ENCODE peak calls at places on chromosomes 12 and 14, in ten cellular contexts. One of them, this sample, is unnamed.

GRCh38 chr12:74641262-74641661 is 103.6 kb downstream of the ATXN7L3B start:
- DNase-seq in body of pancreas: no peak
- DNase-seq in aorta: no peak
- DNase-seq in germinal center: no peak
- DNase-seq in AG10803: no peak
- DNase-seq in left cardiac atrium: no peak
- DNase-seq in amniotic stem cell: no peak
- DNase-seq in stimulated activated effector memory CD8-positive, alpha-beta T cell treated with anti-CD3 and anti-CD28 coated beads, Interleukin-12 subunit alpha, Interleukin-12 subunit beta, amount 100 ng/mL, for 72 hours: no peak
- DNase-seq in stimulated activated CD4-positive, alpha-beta T cell treated with anti-CD3 and anti-CD28 coated beads, Interleukin-2, amount 100 ng/mL, for 24 hours: no peak
- DNase-seq in SW 1271: no peak
- DNase-seq in this sample: no peak

GRCh38 chr12:123431951-123432886 is 4.3 kb downstream of the RILPL2 start:
- DNase-seq in body of pancreas: no peak
- DNase-seq in aorta: no peak
- DNase-seq in germinal center: no peak
- DNase-seq in AG10803: peak
- DNase-seq in left cardiac atrium: no peak
- DNase-seq in amniotic stem cell: no peak
- DNase-seq in stimulated activated effector memory CD8-positive, alpha-beta T cell treated with anti-CD3 and anti-CD28 coated beads, Interleukin-12 subunit alpha, Interleukin-12 subunit beta, amount 100 ng/mL, for 72 hours: peak
- DNase-seq in stimulated activated CD4-positive, alpha-beta T cell treated with anti-CD3 and anti-CD28 coated beads, Interleukin-2, amount 100 ng/mL, for 24 hours: peak
- DNase-seq in SW 1271: no peak
- DNase-seq in this sample: no peak

GRCh38 chr14:54343276-54344121 is 53.3 kb upstream of the CDKN3 start:
- DNase-seq in body of pancreas: no peak
- DNase-seq in aorta: no peak
- DNase-seq in germinal center: no peak
- DNase-seq in AG10803: no peak
- DNase-seq in left cardiac atrium: no peak
- DNase-seq in amniotic stem cell: no peak
- DNase-seq in stimulated activated effector memory CD8-positive, alpha-beta T cell treated with anti-CD3 and anti-CD28 coated beads, Interleukin-12 subunit alpha, Interleukin-12 subunit beta, amount 100 ng/mL, for 72 hours: no peak
- DNase-seq in stimulated activated CD4-positive, alpha-beta T cell treated with anti-CD3 and anti-CD28 coated beads, Interleukin-2, amount 100 ng/mL, for 24 hours: no peak
- DNase-seq in SW 1271: no peak
- DNase-seq in this sample: no peak

GRCh38 chr12:94305293-94305957 is 154.2 kb downstream of the CEP83 start:
- DNase-seq in body of pancreas: no peak
- DNase-seq in aorta: no peak
- DNase-seq in germinal center: no peak
- DNase-seq in AG10803: peak
- DNase-seq in left cardiac atrium: no peak
- DNase-seq in amniotic stem cell: no peak
- DNase-seq in stimulated activated effector memory CD8-positive, alpha-beta T cell treated with anti-CD3 and anti-CD28 coated beads, Interleukin-12 subunit alpha, Interleukin-12 subunit beta, amount 100 ng/mL, for 72 hours: peak
- DNase-seq in stimulated activated CD4-positive, alpha-beta T cell treated with anti-CD3 and anti-CD28 coated beads, Interleukin-2, amount 100 ng/mL, for 24 hours: peak
- DNase-seq in SW 1271: no peak
- DNase-seq in this sample: no peak

GRCh38 chr14:72608391-72609204 is 285.3 kb downstream of the DPF3 start:
- DNase-seq in body of pancreas: no peak
- DNase-seq in aorta: no peak
- DNase-seq in germinal center: no peak
- DNase-seq in AG10803: peak
- DNase-seq in left cardiac atrium: no peak
- DNase-seq in amniotic stem cell: peak
- DNase-seq in stimulated activated effector memory CD8-positive, alpha-beta T cell treated with anti-CD3 and anti-CD28 coated beads, Interleukin-12 subunit alpha, Interleukin-12 subunit beta, amount 100 ng/mL, for 72 hours: no peak
- DNase-seq in stimulated activated CD4-positive, alpha-beta T cell treated with anti-CD3 and anti-CD28 coated beads, Interleukin-2, amount 100 ng/mL, for 24 hours: peak
- DNase-seq in SW 1271: peak
- DNase-seq in this sample: no peak

GRCh38 chr12:107236824-107237467 is 143.6 kb upstream of the CRY1 start:
- DNase-seq in body of pancreas: no peak
- DNase-seq in aorta: no peak
- DNase-seq in germinal center: no peak
- DNase-seq in AG10803: peak
- DNase-seq in left cardiac atrium: no peak
- DNase-seq in amniotic stem cell: no peak
- DNase-seq in stimulated activated effector memory CD8-positive, alpha-beta T cell treated with anti-CD3 and anti-CD28 coated beads, Interleukin-12 subunit alpha, Interleukin-12 subunit beta, amount 100 ng/mL, for 72 hours: no peak
- DNase-seq in stimulated activated CD4-positive, alpha-beta T cell treated with anti-CD3 and anti-CD28 coated beads, Interleukin-2, amount 100 ng/mL, for 24 hours: no peak
- DNase-seq in SW 1271: no peak
- DNase-seq in this sample: no peak

GRCh38 chr12:20493924-20494323 is 125.6 kb downstream of the PDE3A start:
- DNase-seq in body of pancreas: no peak
- DNase-seq in aorta: no peak
- DNase-seq in germinal center: no peak
- DNase-seq in AG10803: no peak
- DNase-seq in left cardiac atrium: no peak
- DNase-seq in amniotic stem cell: no peak
- DNase-seq in stimulated activated effector memory CD8-positive, alpha-beta T cell treated with anti-CD3 and anti-CD28 coated beads, Interleukin-12 subunit alpha, Interleukin-12 subunit beta, amount 100 ng/mL, for 72 hours: no peak
- DNase-seq in stimulated activated CD4-positive, alpha-beta T cell treated with anti-CD3 and anti-CD28 coated beads, Interleukin-2, amount 100 ng/mL, for 24 hours: no peak
- DNase-seq in SW 1271: no peak
- DNase-seq in this sample: no peak

GRCh38 chr12:110349521-110350151 is 53.9 kb downstream of the ANAPC7 start:
- DNase-seq in body of pancreas: no peak
- DNase-seq in aorta: peak
- DNase-seq in germinal center: no peak
- DNase-seq in AG10803: no peak
- DNase-seq in left cardiac atrium: no peak
- DNase-seq in amniotic stem cell: no peak
- DNase-seq in stimulated activated effector memory CD8-positive, alpha-beta T cell treated with anti-CD3 and anti-CD28 coated beads, Interleukin-12 subunit alpha, Interleukin-12 subunit beta, amount 100 ng/mL, for 72 hours: no peak
- DNase-seq in stimulated activated CD4-positive, alpha-beta T cell treated with anti-CD3 and anti-CD28 coated beads, Interleukin-2, amount 100 ng/mL, for 24 hours: peak
- DNase-seq in SW 1271: no peak
- DNase-seq in this sample: no peak

GRCh38 chr14:105528197-105528858 is 1.9 kb downstream of the TMEM121 start:
- DNase-seq in body of pancreas: peak
- DNase-seq in aorta: peak
- DNase-seq in germinal center: peak
- DNase-seq in AG10803: peak
- DNase-seq in left cardiac atrium: peak
- DNase-seq in amniotic stem cell: no peak
- DNase-seq in stimulated activated effector memory CD8-positive, alpha-beta T cell treated with anti-CD3 and anti-CD28 coated beads, Interleukin-12 subunit alpha, Interleukin-12 subunit beta, amount 100 ng/mL, for 72 hours: peak
- DNase-seq in stimulated activated CD4-positive, alpha-beta T cell treated with anti-CD3 and anti-CD28 coated beads, Interleukin-2, amount 100 ng/mL, for 24 hours: peak
- DNase-seq in SW 1271: peak
- DNase-seq in this sample: peak

GRCh38 chr12:26003065-26003464 is 44.6 kb downstream of the RASSF8 start:
- DNase-seq in body of pancreas: no peak
- DNase-seq in aorta: no peak
- DNase-seq in germinal center: no peak
- DNase-seq in AG10803: no peak
- DNase-seq in left cardiac atrium: no peak
- DNase-seq in amniotic stem cell: no peak
- DNase-seq in stimulated activated effector memory CD8-positive, alpha-beta T cell treated with anti-CD3 and anti-CD28 coated beads, Interleukin-12 subunit alpha, Interleukin-12 subunit beta, amount 100 ng/mL, for 72 hours: no peak
- DNase-seq in stimulated activated CD4-positive, alpha-beta T cell treated with anti-CD3 and anti-CD28 coated beads, Interleukin-2, amount 100 ng/mL, for 24 hours: no peak
- DNase-seq in SW 1271: no peak
- DNase-seq in this sample: no peak

GRCh38 chr14:55383541-55384140 is 28.0 kb downstream of the ATG14 start:
- DNase-seq in body of pancreas: no peak
- DNase-seq in aorta: no peak
- DNase-seq in germinal center: no peak
- DNase-seq in AG10803: no peak
- DNase-seq in left cardiac atrium: no peak
- DNase-seq in amniotic stem cell: no peak
- DNase-seq in stimulated activated effector memory CD8-positive, alpha-beta T cell treated with anti-CD3 and anti-CD28 coated beads, Interleukin-12 subunit alpha, Interleukin-12 subunit beta, amount 100 ng/mL, for 72 hours: no peak
- DNase-seq in stimulated activated CD4-positive, alpha-beta T cell treated with anti-CD3 and anti-CD28 coated beads, Interleukin-2, amount 100 ng/mL, for 24 hours: no peak
- DNase-seq in SW 1271: no peak
- DNase-seq in this sample: no peak

GRCh38 chr12:52007158-52007921 is 594 bp downstream of the TAMALIN start:
- DNase-seq in body of pancreas: no peak
- DNase-seq in aorta: peak
- DNase-seq in germinal center: peak
- DNase-seq in AG10803: peak
- DNase-seq in left cardiac atrium: peak
- DNase-seq in amniotic stem cell: no peak
- DNase-seq in stimulated activated effector memory CD8-positive, alpha-beta T cell treated with anti-CD3 and anti-CD28 coated beads, Interleukin-12 subunit alpha, Interleukin-12 subunit beta, amount 100 ng/mL, for 72 hours: peak
- DNase-seq in stimulated activated CD4-positive, alpha-beta T cell treated with anti-CD3 and anti-CD28 coated beads, Interleukin-2, amount 100 ng/mL, for 24 hours: peak
- DNase-seq in SW 1271: no peak
- DNase-seq in this sample: peak

GRCh38 chr12:56999456-56999855 is 6.9 kb downstream of the ZBTB39 start:
- DNase-seq in body of pancreas: no peak
- DNase-seq in aorta: no peak
- DNase-seq in germinal center: no peak
- DNase-seq in AG10803: no peak
- DNase-seq in left cardiac atrium: no peak
- DNase-seq in amniotic stem cell: no peak
- DNase-seq in stimulated activated effector memory CD8-positive, alpha-beta T cell treated with anti-CD3 and anti-CD28 coated beads, Interleukin-12 subunit alpha, Interleukin-12 subunit beta, amount 100 ng/mL, for 72 hours: no peak
- DNase-seq in stimulated activated CD4-positive, alpha-beta T cell treated with anti-CD3 and anti-CD28 coated beads, Interleukin-2, amount 100 ng/mL, for 24 hours: no peak
- DNase-seq in SW 1271: no peak
- DNase-seq in this sample: no peak

GRCh38 chr12:75816892-75817291 is 214.7 kb downstream of the PHLDA1 start:
- DNase-seq in body of pancreas: no peak
- DNase-seq in aorta: no peak
- DNase-seq in germinal center: no peak
- DNase-seq in AG10803: peak
- DNase-seq in left cardiac atrium: no peak
- DNase-seq in amniotic stem cell: no peak
- DNase-seq in stimulated activated effector memory CD8-positive, alpha-beta T cell treated with anti-CD3 and anti-CD28 coated beads, Interleukin-12 subunit alpha, Interleukin-12 subunit beta, amount 100 ng/mL, for 72 hours: no peak
- DNase-seq in stimulated activated CD4-positive, alpha-beta T cell treated with anti-CD3 and anti-CD28 coated beads, Interleukin-2, amount 100 ng/mL, for 24 hours: no peak
- DNase-seq in SW 1271: peak
- DNase-seq in this sample: no peak

GRCh38 chr12:116559080-116559329 is 176 bp upstream of the MAP1LC3B2 start:
- DNase-seq in body of pancreas: no peak
- DNase-seq in aorta: no peak
- DNase-seq in germinal center: peak
- DNase-seq in AG10803: no peak
- DNase-seq in left cardiac atrium: no peak
- DNase-seq in amniotic stem cell: no peak
- DNase-seq in stimulated activated effector memory CD8-positive, alpha-beta T cell treated with anti-CD3 and anti-CD28 coated beads, Interleukin-12 subunit alpha, Interleukin-12 subunit beta, amount 100 ng/mL, for 72 hours: no peak
- DNase-seq in stimulated activated CD4-positive, alpha-beta T cell treated with anti-CD3 and anti-CD28 coated beads, Interleukin-2, amount 100 ng/mL, for 24 hours: peak
- DNase-seq in SW 1271: no peak
- DNase-seq in this sample: no peak

GRCh38 chr14:51293149-51293925 is 53.3 kb downstream of the TMX1 start:
- DNase-seq in body of pancreas: peak
- DNase-seq in aorta: no peak
- DNase-seq in germinal center: no peak
- DNase-seq in AG10803: peak
- DNase-seq in left cardiac atrium: peak
- DNase-seq in amniotic stem cell: no peak
- DNase-seq in stimulated activated effector memory CD8-positive, alpha-beta T cell treated with anti-CD3 and anti-CD28 coated beads, Interleukin-12 subunit alpha, Interleukin-12 subunit beta, amount 100 ng/mL, for 72 hours: no peak
- DNase-seq in stimulated activated CD4-positive, alpha-beta T cell treated with anti-CD3 and anti-CD28 coated beads, Interleukin-2, amount 100 ng/mL, for 24 hours: no peak
- DNase-seq in SW 1271: no peak
- DNase-seq in this sample: peak

GRCh38 chr14:73612339-73613045 is at the start of gene ACOT6:
- DNase-seq in body of pancreas: peak
- DNase-seq in aorta: peak
- DNase-seq in germinal center: peak
- DNase-seq in AG10803: peak
- DNase-seq in left cardiac atrium: peak
- DNase-seq in amniotic stem cell: peak
- DNase-seq in stimulated activated effector memory CD8-positive, alpha-beta T cell treated with anti-CD3 and anti-CD28 coated beads, Interleukin-12 subunit alpha, Interleukin-12 subunit beta, amount 100 ng/mL, for 72 hours: peak
- DNase-seq in stimulated activated CD4-positive, alpha-beta T cell treated with anti-CD3 and anti-CD28 coated beads, Interleukin-2, amount 100 ng/mL, for 24 hours: peak
- DNase-seq in SW 1271: peak
- DNase-seq in this sample: peak

GRCh38 chr12:92570056-92570753 is 132.6 kb upstream of the PLEKHG7 start:
- DNase-seq in body of pancreas: peak
- DNase-seq in aorta: no peak
- DNase-seq in germinal center: peak
- DNase-seq in AG10803: peak
- DNase-seq in left cardiac atrium: peak
- DNase-seq in amniotic stem cell: no peak
- DNase-seq in stimulated activated effector memory CD8-positive, alpha-beta T cell treated with anti-CD3 and anti-CD28 coated beads, Interleukin-12 subunit alpha, Interleukin-12 subunit beta, amount 100 ng/mL, for 72 hours: peak
- DNase-seq in stimulated activated CD4-positive, alpha-beta T cell treated with anti-CD3 and anti-CD28 coated beads, Interleukin-2, amount 100 ng/mL, for 24 hours: peak
- DNase-seq in SW 1271: peak
- DNase-seq in this sample: no peak

GRCh38 chr12:85814116-85814515 is 22.1 kb downstream of the RASSF9 start:
- DNase-seq in body of pancreas: no peak
- DNase-seq in aorta: no peak
- DNase-seq in germinal center: no peak
- DNase-seq in AG10803: no peak
- DNase-seq in left cardiac atrium: no peak
- DNase-seq in amniotic stem cell: no peak
- DNase-seq in stimulated activated effector memory CD8-positive, alpha-beta T cell treated with anti-CD3 and anti-CD28 coated beads, Interleukin-12 subunit alpha, Interleukin-12 subunit beta, amount 100 ng/mL, for 72 hours: no peak
- DNase-seq in stimulated activated CD4-positive, alpha-beta T cell treated with anti-CD3 and anti-CD28 coated beads, Interleukin-2, amount 100 ng/mL, for 24 hours: no peak
- DNase-seq in SW 1271: no peak
- DNase-seq in this sample: no peak

GRCh38 chr12:10968765-10969456 is 17.8 kb downstream of the TAS2R50 start:
- DNase-seq in body of pancreas: peak
- DNase-seq in aorta: peak
- DNase-seq in germinal center: no peak
- DNase-seq in AG10803: peak
- DNase-seq in left cardiac atrium: peak
- DNase-seq in amniotic stem cell: no peak
- DNase-seq in stimulated activated effector memory CD8-positive, alpha-beta T cell treated with anti-CD3 and anti-CD28 coated beads, Interleukin-12 subunit alpha, Interleukin-12 subunit beta, amount 100 ng/mL, for 72 hours: no peak
- DNase-seq in stimulated activated CD4-positive, alpha-beta T cell treated with anti-CD3 and anti-CD28 coated beads, Interleukin-2, amount 100 ng/mL, for 24 hours: no peak
- DNase-seq in SW 1271: peak
- DNase-seq in this sample: peak

GRCh38 chr12:13208533-13209278 is 12.2 kb downstream of the EMP1 start:
- DNase-seq in body of pancreas: no peak
- DNase-seq in aorta: no peak
- DNase-seq in germinal center: no peak
- DNase-seq in AG10803: no peak
- DNase-seq in left cardiac atrium: no peak
- DNase-seq in amniotic stem cell: no peak
- DNase-seq in stimulated activated effector memory CD8-positive, alpha-beta T cell treated with anti-CD3 and anti-CD28 coated beads, Interleukin-12 subunit alpha, Interleukin-12 subunit beta, amount 100 ng/mL, for 72 hours: no peak
- DNase-seq in stimulated activated CD4-positive, alpha-beta T cell treated with anti-CD3 and anti-CD28 coated beads, Interleukin-2, amount 100 ng/mL, for 24 hours: no peak
- DNase-seq in SW 1271: peak
- DNase-seq in this sample: no peak

GRCh38 chr12:42854208-42854607 is 264.7 kb upstream of the PRICKLE1 start:
- DNase-seq in body of pancreas: no peak
- DNase-seq in aorta: no peak
- DNase-seq in germinal center: no peak
- DNase-seq in AG10803: no peak
- DNase-seq in left cardiac atrium: no peak
- DNase-seq in amniotic stem cell: no peak
- DNase-seq in stimulated activated effector memory CD8-positive, alpha-beta T cell treated with anti-CD3 and anti-CD28 coated beads, Interleukin-12 subunit alpha, Interleukin-12 subunit beta, amount 100 ng/mL, for 72 hours: no peak
- DNase-seq in stimulated activated CD4-positive, alpha-beta T cell treated with anti-CD3 and anti-CD28 coated beads, Interleukin-2, amount 100 ng/mL, for 24 hours: no peak
- DNase-seq in SW 1271: no peak
- DNase-seq in this sample: no peak

GRCh38 chr12:71014180-71014785 is 93.7 kb upstream of the PTPRR start:
- DNase-seq in body of pancreas: no peak
- DNase-seq in aorta: no peak
- DNase-seq in germinal center: no peak
- DNase-seq in AG10803: peak
- DNase-seq in left cardiac atrium: no peak
- DNase-seq in amniotic stem cell: no peak
- DNase-seq in stimulated activated effector memory CD8-positive, alpha-beta T cell treated with anti-CD3 and anti-CD28 coated beads, Interleukin-12 subunit alpha, Interleukin-12 subunit beta, amount 100 ng/mL, for 72 hours: no peak
- DNase-seq in stimulated activated CD4-positive, alpha-beta T cell treated with anti-CD3 and anti-CD28 coated beads, Interleukin-2, amount 100 ng/mL, for 24 hours: no peak
- DNase-seq in SW 1271: no peak
- DNase-seq in this sample: no peak

GRCh38 chr12:20415013-20415412 is 46.7 kb downstream of the PDE3A start:
- DNase-seq in body of pancreas: no peak
- DNase-seq in aorta: no peak
- DNase-seq in germinal center: no peak
- DNase-seq in AG10803: peak
- DNase-seq in left cardiac atrium: peak
- DNase-seq in amniotic stem cell: no peak
- DNase-seq in stimulated activated effector memory CD8-positive, alpha-beta T cell treated with anti-CD3 and anti-CD28 coated beads, Interleukin-12 subunit alpha, Interleukin-12 subunit beta, amount 100 ng/mL, for 72 hours: no peak
- DNase-seq in stimulated activated CD4-positive, alpha-beta T cell treated with anti-CD3 and anti-CD28 coated beads, Interleukin-2, amount 100 ng/mL, for 24 hours: no peak
- DNase-seq in SW 1271: no peak
- DNase-seq in this sample: peak

GRCh38 chr14:69879175-69880047 is at the start of gene SMOC1:
- DNase-seq in body of pancreas: peak
- DNase-seq in aorta: peak
- DNase-seq in germinal center: peak
- DNase-seq in AG10803: no peak
- DNase-seq in left cardiac atrium: peak
- DNase-seq in amniotic stem cell: no peak
- DNase-seq in stimulated activated effector memory CD8-positive, alpha-beta T cell treated with anti-CD3 and anti-CD28 coated beads, Interleukin-12 subunit alpha, Interleukin-12 subunit beta, amount 100 ng/mL, for 72 hours: no peak
- DNase-seq in stimulated activated CD4-positive, alpha-beta T cell treated with anti-CD3 and anti-CD28 coated beads, Interleukin-2, amount 100 ng/mL, for 24 hours: peak
- DNase-seq in SW 1271: no peak
- DNase-seq in this sample: peak

GRCh38 chr14:90616881-90617280 is 199.3 kb downstream of the TTC7B start:
- DNase-seq in body of pancreas: no peak
- DNase-seq in aorta: no peak
- DNase-seq in germinal center: no peak
- DNase-seq in AG10803: no peak
- DNase-seq in left cardiac atrium: no peak
- DNase-seq in amniotic stem cell: no peak
- DNase-seq in stimulated activated effector memory CD8-positive, alpha-beta T cell treated with anti-CD3 and anti-CD28 coated beads, Interleukin-12 subunit alpha, Interleukin-12 subunit beta, amount 100 ng/mL, for 72 hours: no peak
- DNase-seq in stimulated activated CD4-positive, alpha-beta T cell treated with anti-CD3 and anti-CD28 coated beads, Interleukin-2, amount 100 ng/mL, for 24 hours: no peak
- DNase-seq in SW 1271: no peak
- DNase-seq in this sample: no peak

GRCh38 chr12:26651566-26652188 is 181.3 kb downstream of the ITPR2 start:
- DNase-seq in body of pancreas: peak
- DNase-seq in aorta: no peak
- DNase-seq in germinal center: peak
- DNase-seq in AG10803: peak
- DNase-seq in left cardiac atrium: no peak
- DNase-seq in amniotic stem cell: peak
- DNase-seq in stimulated activated effector memory CD8-positive, alpha-beta T cell treated with anti-CD3 and anti-CD28 coated beads, Interleukin-12 subunit alpha, Interleukin-12 subunit beta, amount 100 ng/mL, for 72 hours: peak
- DNase-seq in stimulated activated CD4-positive, alpha-beta T cell treated with anti-CD3 and anti-CD28 coated beads, Interleukin-2, amount 100 ng/mL, for 24 hours: peak
- DNase-seq in SW 1271: peak
- DNase-seq in this sample: no peak

GRCh38 chr14:55780156-55780946 is 200.3 kb downstream of the KTN1 start:
- DNase-seq in body of pancreas: peak
- DNase-seq in aorta: peak
- DNase-seq in germinal center: no peak
- DNase-seq in AG10803: peak
- DNase-seq in left cardiac atrium: peak
- DNase-seq in amniotic stem cell: peak
- DNase-seq in stimulated activated effector memory CD8-positive, alpha-beta T cell treated with anti-CD3 and anti-CD28 coated beads, Interleukin-12 subunit alpha, Interleukin-12 subunit beta, amount 100 ng/mL, for 72 hours: no peak
- DNase-seq in stimulated activated CD4-positive, alpha-beta T cell treated with anti-CD3 and anti-CD28 coated beads, Interleukin-2, amount 100 ng/mL, for 24 hours: no peak
- DNase-seq in SW 1271: no peak
- DNase-seq in this sample: no peak

This sample was measured in heart right ventricle.